ENCODE peak calls at places on chromosomes 16 and 17, in four cellular contexts. One of them, this sample, is unnamed.

GRCh38 chr16:49168146-49168545 is 113.5 kb downstream of the CBLN1 start:
- DNase-seq in naive thymus-derived CD8-positive, alpha-beta T cell: no peak
- DNase-seq in activated T-cell treated with anti-CD3 and anti-CD28 coated beads for 24 hours: no peak
- DNase-seq in NCI-H2029: no peak
- DNase-seq in this sample: no peak

GRCh38 chr17:73899839-73900238 is 255.6 kb upstream of the SDK2 start:
- DNase-seq in naive thymus-derived CD8-positive, alpha-beta T cell: no peak
- DNase-seq in activated T-cell treated with anti-CD3 and anti-CD28 coated beads for 24 hours: no peak
- DNase-seq in NCI-H2029: no peak
- DNase-seq in this sample: no peak

GRCh38 chr16:56451753-56452689 is 667 bp downstream of the OGFOD1 start:
- DNase-seq in naive thymus-derived CD8-positive, alpha-beta T cell: no peak
- DNase-seq in activated T-cell treated with anti-CD3 and anti-CD28 coated beads for 24 hours: no peak
- DNase-seq in NCI-H2029: peak
- DNase-seq in this sample: no peak

GRCh38 chr17:28057731-28058246 is 15.3 kb downstream of the NLK start:
- DNase-seq in naive thymus-derived CD8-positive, alpha-beta T cell: no peak
- DNase-seq in activated T-cell treated with anti-CD3 and anti-CD28 coated beads for 24 hours: no peak
- DNase-seq in NCI-H2029: no peak
- DNase-seq in this sample: no peak

GRCh38 chr17:36849871-36850348 is 87.4 kb upstream of the LHX1 start:
- DNase-seq in naive thymus-derived CD8-positive, alpha-beta T cell: no peak
- DNase-seq in activated T-cell treated with anti-CD3 and anti-CD28 coated beads for 24 hours: peak
- DNase-seq in NCI-H2029: no peak
- DNase-seq in this sample: no peak

GRCh38 chr16:47625115-47625567 is 164.0 kb downstream of the PHKB start:
- DNase-seq in naive thymus-derived CD8-positive, alpha-beta T cell: no peak
- DNase-seq in activated T-cell treated with anti-CD3 and anti-CD28 coated beads for 24 hours: no peak
- DNase-seq in NCI-H2029: no peak
- DNase-seq in this sample: no peak

GRCh38 chr17:40306395-40306794 is 2.6 kb upstream of the RARA start:
- DNase-seq in naive thymus-derived CD8-positive, alpha-beta T cell: no peak
- DNase-seq in activated T-cell treated with anti-CD3 and anti-CD28 coated beads for 24 hours: no peak
- DNase-seq in NCI-H2029: no peak
- DNase-seq in this sample: no peak

GRCh38 chr17:50285941-50286340 is 11.7 kb downstream of the TMEM92 start:
- DNase-seq in naive thymus-derived CD8-positive, alpha-beta T cell: no peak
- DNase-seq in activated T-cell treated with anti-CD3 and anti-CD28 coated beads for 24 hours: no peak
- DNase-seq in NCI-H2029: no peak
- DNase-seq in this sample: no peak

GRCh38 chr16:14360326-14361037 is 269.6 kb downstream of the PARN start:
- DNase-seq in naive thymus-derived CD8-positive, alpha-beta T cell: no peak
- DNase-seq in activated T-cell treated with anti-CD3 and anti-CD28 coated beads for 24 hours: no peak
- DNase-seq in NCI-H2029: no peak
- DNase-seq in this sample: no peak

GRCh38 chr16:2952679-2953078 is 11.4 kb upstream of the KREMEN2 start:
- DNase-seq in naive thymus-derived CD8-positive, alpha-beta T cell: no peak
- DNase-seq in activated T-cell treated with anti-CD3 and anti-CD28 coated beads for 24 hours: no peak
- DNase-seq in NCI-H2029: peak
- DNase-seq in this sample: no peak

This sample was measured in immature natural killer cell.